ENCODE peak calls at places on chromosome 5, in five cellular contexts. One of them, this sample, is unnamed.

GRCh38 chr5:1285883-1286291 is 9.0 kb downstream of the TERT start:
- DNase-seq in substantia nigra: no peak
- DNase-seq in COR-L47: no peak
- DNase-seq in activated CD8-positive, alpha-beta memory T cell treated with anti-CD3 and anti-CD28 coated beads for 1 hour: no peak
- DNase-seq in NCI-H774: no peak
- DNase-seq in this sample: no peak

GRCh38 chr5:137808503-137809135 is 54.5 kb upstream of the HNRNPA0 start:
- DNase-seq in NCI-H774: no peak
- DNase-seq in COR-L47: no peak
- DNase-seq in substantia nigra: no peak
- DNase-seq in activated CD8-positive, alpha-beta memory T cell treated with anti-CD3 and anti-CD28 coated beads for 1 hour: no peak
- DNase-seq in this sample: no peak

GRCh38 chr5:60851681-60852080 is 7.6 kb upstream of the ELOVL7 start:
- DNase-seq in NCI-H774: no peak
- DNase-seq in COR-L47: no peak
- DNase-seq in substantia nigra: no peak
- DNase-seq in activated CD8-positive, alpha-beta memory T cell treated with anti-CD3 and anti-CD28 coated beads for 1 hour: no peak
- DNase-seq in this sample: no peak

GRCh38 chr5:77882670-77883257 is 106.6 kb upstream of the TBCA start:
- DNase-seq in substantia nigra: no peak
- DNase-seq in COR-L47: no peak
- DNase-seq in activated CD8-positive, alpha-beta memory T cell treated with anti-CD3 and anti-CD28 coated beads for 1 hour: no peak
- DNase-seq in NCI-H774: no peak
- DNase-seq in this sample: no peak

GRCh38 chr5:10400834-10401233 is 40.8 kb upstream of the ROPN1L start:
- DNase-seq in COR-L47: no peak
- DNase-seq in NCI-H774: no peak
- DNase-seq in activated CD8-positive, alpha-beta memory T cell treated with anti-CD3 and anti-CD28 coated beads for 1 hour: no peak
- DNase-seq in substantia nigra: no peak
- DNase-seq in this sample: no peak

GRCh38 chr5:93311825-93312224 is 269.2 kb downstream of the NR2F1-AS1 start:
- DNase-seq in activated CD8-positive, alpha-beta memory T cell treated with anti-CD3 and anti-CD28 coated beads for 1 hour: no peak
- DNase-seq in COR-L47: no peak
- DNase-seq in NCI-H774: no peak
- DNase-seq in substantia nigra: no peak
- DNase-seq in this sample: no peak

GRCh38 chr5:73619606-73620334 is 6.2 kb upstream of the ARHGEF28 start:
- DNase-seq in substantia nigra: no peak
- DNase-seq in activated CD8-positive, alpha-beta memory T cell treated with anti-CD3 and anti-CD28 coated beads for 1 hour: no peak
- DNase-seq in NCI-H774: no peak
- DNase-seq in COR-L47: no peak
- DNase-seq in this sample: no peak

GRCh38 chr5:180811623-180812119 is 9.1 kb upstream of the MGAT1 start:
- DNase-seq in NCI-H774: no peak
- DNase-seq in activated CD8-positive, alpha-beta memory T cell treated with anti-CD3 and anti-CD28 coated beads for 1 hour: no peak
- DNase-seq in substantia nigra: no peak
- DNase-seq in COR-L47: no peak
- DNase-seq in this sample: no peak

GRCh38 chr5:97534166-97534565 is 351.1 kb upstream of the RIOK2 start:
- DNase-seq in NCI-H774: peak
- DNase-seq in substantia nigra: peak
- DNase-seq in COR-L47: peak
- DNase-seq in activated CD8-positive, alpha-beta memory T cell treated with anti-CD3 and anti-CD28 coated beads for 1 hour: no peak
- DNase-seq in this sample: peak

GRCh38 chr5:175378444-175379028 is 65.4 kb downstream of the DRD1 start:
- DNase-seq in activated CD8-positive, alpha-beta memory T cell treated with anti-CD3 and anti-CD28 coated beads for 1 hour: no peak
- DNase-seq in substantia nigra: no peak
- DNase-seq in NCI-H774: peak
- DNase-seq in COR-L47: no peak
- DNase-seq in this sample: no peak

GRCh38 chr5:146643805-146644204 is 127.8 kb upstream of the GPR151 start:
- DNase-seq in substantia nigra: no peak
- DNase-seq in activated CD8-positive, alpha-beta memory T cell treated with anti-CD3 and anti-CD28 coated beads for 1 hour: no peak
- DNase-seq in NCI-H774: no peak
- DNase-seq in COR-L47: no peak
- DNase-seq in this sample: no peak